ENCODE peak calls at places on chromosomes 16 and 17, in nine cellular contexts. J, F, A, P, Q, K, R, G and X are unnamed samples.

GRCh38 chr17:61285483-61286320 is 113.9 kb upstream of the TBX2 start:
- DNase-seq in J (no peak), F (no peak), A (no peak), P (no peak), Q (no peak), K (no peak), R (no peak), G (no peak), X (no peak)

GRCh38 chr17:78113804-78114785 is 14.5 kb downstream of the TMC6 start:
- DNase-seq in J (no peak), F (no peak), A (peak; percentile 7), P (no peak), Q (no peak), K (no peak), R (peak; percentile 34), G (no peak), X (no peak)

GRCh38 chr17:69320908-69321238 is 6.1 kb downstream of the ABCA5 start:
- DNase-seq in J (no peak), F (no peak), A (no peak), P (no peak), Q (no peak), K (no peak), R (no peak), G (no peak), X (no peak)

GRCh38 chr16:28497861-28498599 is 3.6 kb downstream of the APOBR start:
- DNase-seq in J (no peak), F (no peak), A (no peak), P (no peak), Q (no peak), K (no peak), R (no peak), G (no peak), X (no peak)

GRCh38 chr17:55069983-55070529 is 101.5 kb downstream of the STXBP4 start:
- DNase-seq in J (no peak), F (no peak), A (no peak), P (no peak), Q (no peak), K (no peak), R (no peak), G (no peak), X (no peak)

GRCh38 chr17:21168555-21168865 is 41.7 kb downstream of the DHRS7B start:
- DNase-seq in J (no peak), F (no peak), A (no peak), P (no peak), Q (no peak), K (no peak), R (no peak), G (no peak), X (no peak)

GRCh38 chr16:25014500-25015147 is 545 bp downstream of the ARHGAP17 start:
- DNase-seq in J (no peak), F (peak; percentile 63), A (peak; percentile 19), P (peak; percentile 21), Q (peak; percentile 28), K (peak; percentile 10), R (peak; percentile 19), G (peak; percentile 7), X (peak; percentile 8)

GRCh38 chr16:79380990-79381389 is 219.5 kb downstream of the MAF start:
- DNase-seq in J (no peak), F (no peak), A (no peak), P (no peak), Q (no peak), K (no peak), R (no peak), G (no peak), X (no peak)

GRCh38 chr17:32276217-32276616 is 10.6 kb downstream of the RHBDL3 start:
- DNase-seq in J (no peak), F (no peak), A (no peak), P (no peak), Q (no peak), K (no peak), R (no peak), G (no peak), X (no peak)

GRCh38 chr16:53509906-53510703 is 7.1 kb upstream of the AKTIP start:
- DNase-seq in J (peak; percentile 36), F (peak; percentile 64), A (peak; percentile 51), P (peak; percentile 24), Q (peak; percentile 58), K (peak; percentile 36), R (peak; percentile 53), G (peak; percentile 62), X (peak; percentile 43)

GRCh38 chr16:27520982-27521673 is 28.6 kb downstream of the GTF3C1 start:
- DNase-seq in J (no peak), F (no peak), A (no peak), P (no peak), Q (no peak), K (no peak), R (no peak), G (no peak), X (no peak)

GRCh38 chr17:67452681-67453554 is 75.8 kb downstream of the PITPNC1 start:
- DNase-seq in J (no peak), F (no peak), A (no peak), P (no peak), Q (no peak), K (peak; percentile 18), R (peak; percentile 65), G (no peak), X (no peak)

GRCh38 chr16:57867000-57867561 is 64.8 kb upstream of the KIFC3 start:
- DNase-seq in J (no peak), F (no peak), A (no peak), P (no peak), Q (no peak), K (no peak), R (no peak), G (no peak), X (no peak)

GRCh38 chr16:72536673-72537435 is 364.9 kb upstream of the PMFBP1 start:
- DNase-seq in J (no peak), F (no peak), A (no peak), P (no peak), Q (no peak), K (no peak), R (no peak), G (no peak), X (no peak)

GRCh38 chr16:57618306-57619132 is 9.9 kb upstream of the ADGRG1 start:
- DNase-seq in J (no peak), F (peak; percentile 5), A (no peak), P (no peak), Q (no peak), K (no peak), R (no peak), G (no peak), X (no peak)

GRCh38 chr17:81512984-81513668 is 527 bp upstream of the ACTG1 start:
- DNase-seq in J (no peak), F (peak; percentile 77), A (peak; percentile 54), P (peak; percentile 54), Q (peak; percentile 76), K (peak; percentile 41), R (peak; percentile 69), G (peak; percentile 76), X (peak; percentile 50)

GRCh38 chr16:58222532-58223316 is 24.8 kb upstream of the CSNK2A2 start:
- DNase-seq in J (no peak), F (no peak), A (no peak), P (no peak), Q (peak; percentile 26), K (no peak), R (no peak), G (no peak), X (no peak)

GRCh38 chr17:50501054-50501453 is 7.2 kb upstream of the MYCBPAP start:
- DNase-seq in J (no peak), F (peak; percentile 66), A (no peak), P (no peak), Q (no peak), K (no peak), R (peak; percentile 35), G (peak; percentile 37), X (no peak)

GRCh38 chr17:73030995-73031394 is 61.5 kb downstream of the SLC39A11 start:
- DNase-seq in J (no peak), F (no peak), A (no peak), P (no peak), Q (no peak), K (no peak), R (no peak), G (no peak), X (no peak)